ENCODE peak calls at places on chromosomes 3 and 15, in nine cellular contexts. One of them, this sample, is unnamed.

GRCh38 chr3:58254144-58254543 is 16.6 kb downstream of the ABHD6 start:
- DNase-seq in small intestine: no peak
- DNase-seq in A673: no peak
- DNase-seq in coronary artery: no peak
- DNase-seq in adrenal gland: no peak
- DNase-seq in CD4-positive, CD25-positive, alpha-beta regulatory T cell: no peak
- DNase-seq in OCI-LY7: no peak
- DNase-seq in GM23248: no peak
- DNase-seq in IMR-90: no peak
- DNase-seq in this sample: no peak

GRCh38 chr15:66883322-66883911 is 181.4 kb downstream of the SMAD6 start:
- DNase-seq in small intestine: no peak
- DNase-seq in A673: peak
- DNase-seq in coronary artery: peak
- DNase-seq in adrenal gland: peak
- DNase-seq in CD4-positive, CD25-positive, alpha-beta regulatory T cell: no peak
- DNase-seq in OCI-LY7: no peak
- DNase-seq in GM23248: peak
- DNase-seq in IMR-90: peak
- DNase-seq in this sample: peak

GRCh38 chr3:125033135-125033534 is 22.7 kb downstream of the HEG1 start:
- DNase-seq in small intestine: no peak
- DNase-seq in A673: no peak
- DNase-seq in coronary artery: no peak
- DNase-seq in adrenal gland: no peak
- DNase-seq in CD4-positive, CD25-positive, alpha-beta regulatory T cell: no peak
- DNase-seq in OCI-LY7: no peak
- DNase-seq in GM23248: no peak
- DNase-seq in IMR-90: no peak
- DNase-seq in this sample: no peak

GRCh38 chr15:26082833-26083174 is 219.7 kb upstream of the ATP10A start:
- DNase-seq in small intestine: no peak
- DNase-seq in A673: peak
- DNase-seq in coronary artery: no peak
- DNase-seq in adrenal gland: no peak
- DNase-seq in CD4-positive, CD25-positive, alpha-beta regulatory T cell: no peak
- DNase-seq in OCI-LY7: no peak
- DNase-seq in GM23248: no peak
- DNase-seq in IMR-90: no peak
- DNase-seq in this sample: no peak

GRCh38 chr3:66037330-66037985 is 1.3 kb downstream of the MAGI1 start:
- DNase-seq in small intestine: peak
- DNase-seq in A673: peak
- DNase-seq in coronary artery: peak
- DNase-seq in adrenal gland: peak
- DNase-seq in CD4-positive, CD25-positive, alpha-beta regulatory T cell: no peak
- DNase-seq in OCI-LY7: no peak
- DNase-seq in GM23248: peak
- DNase-seq in IMR-90: peak
- DNase-seq in this sample: no peak

GRCh38 chr15:75712668-75713337 is at the start of gene CSPG4:
- DNase-seq in small intestine: no peak
- DNase-seq in A673: no peak
- DNase-seq in coronary artery: no peak
- DNase-seq in adrenal gland: no peak
- DNase-seq in CD4-positive, CD25-positive, alpha-beta regulatory T cell: no peak
- DNase-seq in OCI-LY7: no peak
- DNase-seq in GM23248: peak
- DNase-seq in IMR-90: peak
- DNase-seq in this sample: no peak

GRCh38 chr15:57994468-57995154 is 70.9 kb downstream of the ALDH1A2 start:
- DNase-seq in small intestine: no peak
- DNase-seq in A673: no peak
- DNase-seq in coronary artery: no peak
- DNase-seq in adrenal gland: no peak
- DNase-seq in CD4-positive, CD25-positive, alpha-beta regulatory T cell: no peak
- DNase-seq in OCI-LY7: no peak
- DNase-seq in GM23248: no peak
- DNase-seq in IMR-90: no peak
- DNase-seq in this sample: no peak

GRCh38 chr3:36679384-36680200 is 84.8 kb downstream of the DCLK3 start:
- DNase-seq in small intestine: no peak
- DNase-seq in A673: peak
- DNase-seq in coronary artery: no peak
- DNase-seq in adrenal gland: no peak
- DNase-seq in CD4-positive, CD25-positive, alpha-beta regulatory T cell: no peak
- DNase-seq in OCI-LY7: no peak
- DNase-seq in GM23248: peak
- DNase-seq in IMR-90: peak
- DNase-seq in this sample: no peak

GRCh38 chr3:7876741-7877297 is 624.8 kb upstream of the LMCD1 start:
- DNase-seq in small intestine: no peak
- DNase-seq in A673: peak
- DNase-seq in coronary artery: no peak
- DNase-seq in adrenal gland: no peak
- DNase-seq in CD4-positive, CD25-positive, alpha-beta regulatory T cell: peak
- DNase-seq in OCI-LY7: peak
- DNase-seq in GM23248: no peak
- DNase-seq in IMR-90: no peak
- DNase-seq in this sample: no peak

GRCh38 chr3:61627768-61628185 is 66.4 kb downstream of the PTPRG start:
- DNase-seq in small intestine: peak
- DNase-seq in A673: no peak
- DNase-seq in coronary artery: no peak
- DNase-seq in adrenal gland: peak
- DNase-seq in CD4-positive, CD25-positive, alpha-beta regulatory T cell: no peak
- DNase-seq in OCI-LY7: no peak
- DNase-seq in GM23248: peak
- DNase-seq in IMR-90: peak
- DNase-seq in this sample: no peak

GRCh38 chr15:59306520-59307163 is 66.0 kb downstream of the MYO1E start:
- DNase-seq in small intestine: no peak
- DNase-seq in A673: no peak
- DNase-seq in coronary artery: no peak
- DNase-seq in adrenal gland: no peak
- DNase-seq in CD4-positive, CD25-positive, alpha-beta regulatory T cell: no peak
- DNase-seq in OCI-LY7: no peak
- DNase-seq in GM23248: peak
- DNase-seq in IMR-90: peak
- DNase-seq in this sample: no peak

GRCh38 chr15:94083467-94083991 is 147.8 kb upstream of the MCTP2 start:
- DNase-seq in small intestine: no peak
- DNase-seq in A673: peak
- DNase-seq in coronary artery: no peak
- DNase-seq in adrenal gland: peak
- DNase-seq in CD4-positive, CD25-positive, alpha-beta regulatory T cell: no peak
- DNase-seq in OCI-LY7: no peak
- DNase-seq in GM23248: peak
- DNase-seq in IMR-90: peak
- DNase-seq in this sample: peak

GRCh38 chr3:45972534-45973402 is 22.9 kb downstream of the FYCO1 start:
- DNase-seq in small intestine: no peak
- DNase-seq in A673: no peak
- DNase-seq in coronary artery: no peak
- DNase-seq in adrenal gland: peak
- DNase-seq in CD4-positive, CD25-positive, alpha-beta regulatory T cell: no peak
- DNase-seq in OCI-LY7: peak
- DNase-seq in GM23248: peak
- DNase-seq in IMR-90: peak
- DNase-seq in this sample: no peak

DNA sequence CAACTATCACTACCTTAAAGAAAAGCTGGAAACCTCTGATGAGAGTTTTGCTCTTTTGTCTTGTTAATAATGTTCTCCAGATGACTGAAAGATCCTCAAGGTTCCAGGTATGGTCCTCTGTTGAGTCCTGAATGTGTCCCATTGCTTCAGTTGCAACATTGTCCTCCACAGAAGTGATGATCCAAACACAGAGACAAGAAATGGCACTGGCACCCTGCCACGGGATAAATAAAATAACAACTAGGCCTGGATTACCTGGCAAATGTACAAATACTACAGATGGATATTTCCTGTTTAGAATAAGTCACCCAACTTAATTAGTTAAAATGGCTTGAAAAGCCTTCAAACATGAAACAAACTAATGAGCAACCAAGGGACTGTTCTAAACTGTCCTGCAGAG is 58.3 kb downstream of the EIF3J start:
- DNase-seq in small intestine: no peak
- DNase-seq in A673: no peak
- DNase-seq in coronary artery: no peak
- DNase-seq in adrenal gland: no peak
- DNase-seq in CD4-positive, CD25-positive, alpha-beta regulatory T cell: no peak
- DNase-seq in OCI-LY7: no peak
- DNase-seq in GM23248: no peak
- DNase-seq in IMR-90: no peak
- DNase-seq in this sample: no peak
- H3K27ac ChIP-seq in small intestine: no peak
- H3K27ac ChIP-seq in A673: peak
- H3K27ac ChIP-seq in coronary artery: no peak
- H3K27ac ChIP-seq in adrenal gland: no peak
- H3K27ac ChIP-seq in CD4-positive, CD25-positive, alpha-beta regulatory T cell: peak
- H3K27ac ChIP-seq in OCI-LY7: no peak
- H3K27ac ChIP-seq in GM23248: no peak
- H3K27ac ChIP-seq in IMR-90: no peak
- H3K27ac ChIP-seq in this sample: no peak

GRCh38 chr3:129308636-129309035 is 30.0 kb downstream of the HMCES start:
- DNase-seq in small intestine: no peak
- DNase-seq in A673: no peak
- DNase-seq in coronary artery: no peak
- DNase-seq in adrenal gland: no peak
- DNase-seq in CD4-positive, CD25-positive, alpha-beta regulatory T cell: no peak
- DNase-seq in OCI-LY7: no peak
- DNase-seq in GM23248: no peak
- DNase-seq in IMR-90: no peak
- DNase-seq in this sample: no peak

GRCh38 chr3:129305592-129306091 is 27.0 kb downstream of the HMCES start:
- DNase-seq in small intestine: no peak
- DNase-seq in A673: peak
- DNase-seq in coronary artery: peak
- DNase-seq in adrenal gland: peak
- DNase-seq in CD4-positive, CD25-positive, alpha-beta regulatory T cell: no peak
- DNase-seq in OCI-LY7: no peak
- DNase-seq in GM23248: peak
- DNase-seq in IMR-90: peak
- DNase-seq in this sample: no peak

GRCh38 chr3:129304553-129305222 is 26.0 kb downstream of the HMCES start:
- DNase-seq in small intestine: no peak
- DNase-seq in A673: no peak
- DNase-seq in coronary artery: no peak
- DNase-seq in adrenal gland: no peak
- DNase-seq in CD4-positive, CD25-positive, alpha-beta regulatory T cell: no peak
- DNase-seq in OCI-LY7: no peak
- DNase-seq in GM23248: no peak
- DNase-seq in IMR-90: no peak
- DNase-seq in this sample: no peak

DNA sequence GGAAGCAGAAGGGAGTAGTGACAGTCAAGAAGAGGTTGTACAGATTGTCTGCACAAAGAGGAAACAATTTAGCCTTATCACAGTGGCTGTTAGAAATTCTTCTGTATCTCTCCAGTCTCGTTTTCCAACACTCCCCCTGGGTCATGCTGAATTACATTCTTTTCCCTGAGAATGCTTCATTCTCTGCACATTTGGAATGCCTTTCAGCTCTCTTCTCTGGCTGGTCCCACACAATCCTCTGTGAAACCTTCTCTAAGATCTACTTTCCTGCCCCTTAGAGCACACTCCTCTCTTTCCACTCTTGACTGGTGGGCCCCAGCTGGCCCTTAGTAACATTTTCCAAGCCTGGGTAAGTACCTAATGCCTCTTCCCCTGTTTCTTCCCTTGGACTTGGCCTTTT is 25.5 kb downstream of the HMCES start:
- DNase-seq in small intestine: no peak
- DNase-seq in A673: no peak
- DNase-seq in coronary artery: no peak
- DNase-seq in adrenal gland: no peak
- DNase-seq in CD4-positive, CD25-positive, alpha-beta regulatory T cell: no peak
- DNase-seq in OCI-LY7: no peak
- DNase-seq in GM23248: no peak
- DNase-seq in IMR-90: peak
- DNase-seq in this sample: no peak
- H3K27ac ChIP-seq in small intestine: no peak
- H3K27ac ChIP-seq in A673: peak
- H3K27ac ChIP-seq in coronary artery: peak
- H3K27ac ChIP-seq in adrenal gland: peak
- H3K27ac ChIP-seq in CD4-positive, CD25-positive, alpha-beta regulatory T cell: no peak
- H3K27ac ChIP-seq in OCI-LY7: no peak
- H3K27ac ChIP-seq in GM23248: no peak
- H3K27ac ChIP-seq in IMR-90: peak
- H3K27ac ChIP-seq in this sample: no peak

GRCh38 chr3:181892848-181893247 is 181.1 kb downstream of the SOX2 start:
- DNase-seq in small intestine: no peak
- DNase-seq in A673: no peak
- DNase-seq in coronary artery: no peak
- DNase-seq in adrenal gland: no peak
- DNase-seq in CD4-positive, CD25-positive, alpha-beta regulatory T cell: no peak
- DNase-seq in OCI-LY7: no peak
- DNase-seq in GM23248: no peak
- DNase-seq in IMR-90: no peak
- DNase-seq in this sample: no peak
- H3K27ac ChIP-seq in small intestine: no peak
- H3K27ac ChIP-seq in A673: no peak
- H3K27ac ChIP-seq in coronary artery: no peak
- H3K27ac ChIP-seq in adrenal gland: no peak
- H3K27ac ChIP-seq in CD4-positive, CD25-positive, alpha-beta regulatory T cell: no peak
- H3K27ac ChIP-seq in OCI-LY7: no peak
- H3K27ac ChIP-seq in GM23248: no peak
- H3K27ac ChIP-seq in IMR-90: no peak
- H3K27ac ChIP-seq in this sample: no peak

GRCh38 chr15:101206173-101206572 is 45.7 kb downstream of the CHSY1 start:
- DNase-seq in small intestine: no peak
- DNase-seq in A673: no peak
- DNase-seq in coronary artery: no peak
- DNase-seq in adrenal gland: peak
- DNase-seq in CD4-positive, CD25-positive, alpha-beta regulatory T cell: peak
- DNase-seq in OCI-LY7: no peak
- DNase-seq in GM23248: peak
- DNase-seq in IMR-90: peak
- DNase-seq in this sample: no peak

GRCh38 chr15:101203607-101204006 is 48.2 kb downstream of the CHSY1 start:
- DNase-seq in small intestine: no peak
- DNase-seq in A673: no peak
- DNase-seq in coronary artery: no peak
- DNase-seq in adrenal gland: peak
- DNase-seq in CD4-positive, CD25-positive, alpha-beta regulatory T cell: no peak
- DNase-seq in OCI-LY7: no peak
- DNase-seq in GM23248: no peak
- DNase-seq in IMR-90: no peak
- DNase-seq in this sample: no peak

GRCh38 chr15:101203029-101203428 is 48.8 kb downstream of the CHSY1 start:
- DNase-seq in small intestine: no peak
- DNase-seq in A673: no peak
- DNase-seq in coronary artery: no peak
- DNase-seq in adrenal gland: no peak
- DNase-seq in CD4-positive, CD25-positive, alpha-beta regulatory T cell: no peak
- DNase-seq in OCI-LY7: no peak
- DNase-seq in GM23248: no peak
- DNase-seq in IMR-90: no peak
- DNase-seq in this sample: no peak

GRCh38 chr15:101207867-101208288 is 44.0 kb downstream of the CHSY1 start:
- DNase-seq in small intestine: no peak
- DNase-seq in A673: no peak
- DNase-seq in coronary artery: no peak
- DNase-seq in adrenal gland: peak
- DNase-seq in CD4-positive, CD25-positive, alpha-beta regulatory T cell: no peak
- DNase-seq in OCI-LY7: no peak
- DNase-seq in GM23248: peak
- DNase-seq in IMR-90: peak
- DNase-seq in this sample: no peak

GRCh38 chr15:101204744-101205535 is 46.9 kb downstream of the CHSY1 start:
- DNase-seq in small intestine: no peak
- DNase-seq in A673: no peak
- DNase-seq in coronary artery: no peak
- DNase-seq in adrenal gland: no peak
- DNase-seq in CD4-positive, CD25-positive, alpha-beta regulatory T cell: no peak
- DNase-seq in OCI-LY7: no peak
- DNase-seq in GM23248: peak
- DNase-seq in IMR-90: peak
- DNase-seq in this sample: no peak
- H3K27ac ChIP-seq in small intestine: no peak
- H3K27ac ChIP-seq in A673: no peak
- H3K27ac ChIP-seq in coronary artery: peak
- H3K27ac ChIP-seq in adrenal gland: peak
- H3K27ac ChIP-seq in CD4-positive, CD25-positive, alpha-beta regulatory T cell: peak
- H3K27ac ChIP-seq in OCI-LY7: no peak
- H3K27ac ChIP-seq in GM23248: peak
- H3K27ac ChIP-seq in IMR-90: peak
- H3K27ac ChIP-seq in this sample: peak